ENCODE peak calls at places on chromosomes 13 and 19, in four cellular contexts. One of them, this sample, is unnamed. For H3K36me3 and H3K4me1, the result is how much of the 10 kb centered on the place peaks cover.

GRCh38 chr19:51110666-51110971 is 2.4 kb upstream of the CTU1 start:
- DNase-seq in testis: no peak
- DNase-seq in mucosa of descending colon: no peak
- DNase-seq in left ventricle myocardium inferior: no peak
- DNase-seq in this sample: no peak

GRCh38 chr13:102642475-102642874 is 45.7 kb downstream of the TPP2 start:
- DNase-seq in testis: peak
- DNase-seq in mucosa of descending colon: peak
- DNase-seq in left ventricle myocardium inferior: peak
- DNase-seq in this sample: peak

GRCh38 chr19:46784262-46785053 is 3.9 kb downstream of the SLC1A5 start:
- DNase-seq in testis: peak
- DNase-seq in mucosa of descending colon: peak
- DNase-seq in left ventricle myocardium inferior: peak
- DNase-seq in this sample: peak

GRCh38 chr19:22893855-22894270 is 61.8 kb downstream of the ZNF723 start:
- DNase-seq in testis: no peak
- DNase-seq in mucosa of descending colon: no peak
- DNase-seq in left ventricle myocardium inferior: no peak
- DNase-seq in this sample: no peak

GRCh38 chr19:40716031-40716654 is 543 bp downstream of the COQ8B start:
- DNase-seq in testis: no peak
- DNase-seq in mucosa of descending colon: peak
- DNase-seq in left ventricle myocardium inferior: no peak
- DNase-seq in this sample: peak

GRCh38 chr19:45455707-45456499 is 11.9 kb upstream of the FOSB start:
- DNase-seq in testis: peak
- DNase-seq in mucosa of descending colon: peak
- DNase-seq in left ventricle myocardium inferior: peak
- DNase-seq in this sample: peak

GRCh38 chr19:41537789-41538188 is 38.2 kb upstream of the CEACAM21 start:
- DNase-seq in testis: no peak
- DNase-seq in mucosa of descending colon: no peak
- DNase-seq in left ventricle myocardium inferior: no peak
- DNase-seq in this sample: no peak

GRCh38 chr13:80072231-80072630 is 268.7 kb downstream of the SPRY2 start:
- DNase-seq in testis: no peak
- DNase-seq in mucosa of descending colon: no peak
- DNase-seq in left ventricle myocardium inferior: no peak
- DNase-seq in this sample: no peak

GRCh38 chr19:12485571-12485970 is 955 bp upstream of the ZNF709 start:
- DNase-seq in testis: no peak
- DNase-seq in mucosa of descending colon: no peak
- DNase-seq in left ventricle myocardium inferior: no peak
- DNase-seq in this sample: no peak

GRCh38 chr19:7219056-7219455 is 75.2 kb downstream of the INSR start:
- DNase-seq in testis: no peak
- DNase-seq in mucosa of descending colon: no peak
- DNase-seq in left ventricle myocardium inferior: no peak
- DNase-seq in this sample: no peak

GRCh38 chr13:23462815-23463559 is 29.5 kb upstream of the SACS start:
- DNase-seq in testis: no peak
- DNase-seq in mucosa of descending colon: no peak
- DNase-seq in left ventricle myocardium inferior: no peak
- DNase-seq in this sample: no peak

GRCh38 chr13:113877149-113877990 is 13.5 kb upstream of the GAS6 start:
- DNase-seq in testis: no peak
- DNase-seq in mucosa of descending colon: no peak
- DNase-seq in left ventricle myocardium inferior: no peak
- DNase-seq in this sample: no peak

GRCh38 chr19:56477429-56478338 is 539 bp upstream of the ZNF667 start:
- DNase-seq in testis: peak
- DNase-seq in mucosa of descending colon: peak
- DNase-seq in left ventricle myocardium inferior: peak
- DNase-seq in this sample: peak

GRCh38 chr19:17576758-17577532 is 21.5 kb downstream of the COLGALT1 start:
- DNase-seq in testis: peak
- DNase-seq in mucosa of descending colon: peak
- DNase-seq in left ventricle myocardium inferior: no peak
- DNase-seq in this sample: no peak

GRCh38 chr13:88823114-88823513 is 1151.9 kb downstream of the SLITRK5 start:
- DNase-seq in testis: no peak
- DNase-seq in mucosa of descending colon: no peak
- DNase-seq in left ventricle myocardium inferior: no peak
- DNase-seq in this sample: no peak

DNA sequence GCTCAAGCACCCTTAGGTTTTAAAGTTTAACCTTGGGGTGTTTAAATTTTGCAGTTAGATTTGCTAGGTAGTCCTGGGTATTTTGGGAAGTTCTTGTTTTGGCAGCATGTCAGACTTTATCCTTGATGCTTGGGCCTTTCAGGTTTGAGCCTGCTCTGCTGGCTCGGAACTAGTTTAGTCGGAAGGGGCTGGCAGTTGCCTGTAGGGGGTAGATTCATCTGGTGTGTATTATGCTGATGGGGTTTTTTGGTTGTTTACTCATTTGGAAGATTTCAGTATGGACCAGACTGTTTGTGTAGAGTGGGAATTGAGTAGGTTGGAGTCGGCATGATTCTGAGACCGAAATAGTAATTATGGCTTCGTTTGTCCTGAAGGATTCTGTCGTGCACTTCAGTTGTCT is 15.1 kb downstream of the ILF3 start:
- DNase-seq in testis: no peak
- DNase-seq in mucosa of descending colon: no peak
- DNase-seq in left ventricle myocardium inferior: no peak
- DNase-seq in this sample: no peak
- H3K36me3 ChIP-seq in testis: under half
- H3K36me3 ChIP-seq in mucosa of descending colon: under half
- H3K36me3 ChIP-seq in left ventricle myocardium inferior: under half
- H3K36me3 ChIP-seq in this sample: under half

GRCh38 chr19:43561144-43561970 is 14.0 kb downstream of the XRCC1 start:
- DNase-seq in testis: no peak
- DNase-seq in mucosa of descending colon: no peak
- DNase-seq in left ventricle myocardium inferior: no peak
- DNase-seq in this sample: no peak

GRCh38 chr19:43562211-43562697 is 13.1 kb downstream of the XRCC1 start:
- DNase-seq in testis: no peak
- DNase-seq in mucosa of descending colon: no peak
- DNase-seq in left ventricle myocardium inferior: no peak
- DNase-seq in this sample: no peak

GRCh38 chr19:43562698-43563241 is 12.6 kb downstream of the XRCC1 start:
- DNase-seq in testis: peak
- DNase-seq in mucosa of descending colon: peak
- DNase-seq in left ventricle myocardium inferior: peak
- DNase-seq in this sample: peak

GRCh38 chr19:43563816-43564215 is 11.5 kb downstream of the XRCC1 start:
- DNase-seq in testis: no peak
- DNase-seq in mucosa of descending colon: no peak
- DNase-seq in left ventricle myocardium inferior: no peak
- DNase-seq in this sample: no peak

GRCh38 chr19:43560687-43561086 is 14.6 kb downstream of the XRCC1 start:
- DNase-seq in testis: no peak
- DNase-seq in mucosa of descending colon: no peak
- DNase-seq in left ventricle myocardium inferior: no peak
- DNase-seq in this sample: no peak
- TF ChIP-seq CTCF in testis: no peak
- TF ChIP-seq CTCF in mucosa of descending colon: no peak
- TF ChIP-seq CTCF in left ventricle myocardium inferior: no peak
- TF ChIP-seq CTCF in this sample: no peak

DNA sequence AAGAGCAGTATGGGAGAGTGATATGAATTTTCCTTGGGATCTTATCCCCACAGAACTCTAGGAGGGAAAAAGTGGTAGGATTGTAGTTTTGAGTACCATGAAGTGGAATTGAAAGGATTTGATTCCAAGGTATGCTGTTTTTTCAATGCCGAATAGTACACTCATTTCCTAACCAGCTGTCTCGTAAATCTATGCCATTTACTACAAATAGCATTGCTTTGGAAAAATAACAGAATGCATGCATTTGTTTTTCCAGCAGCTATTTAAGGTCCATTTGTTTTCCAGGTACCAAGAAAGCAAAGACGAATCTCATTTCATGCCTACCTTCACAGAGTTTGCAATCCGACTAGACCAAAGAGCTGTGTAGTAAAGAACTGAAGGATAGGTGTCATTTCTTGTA is 10.5 kb downstream of the POLR1D start:
- DNase-seq in testis: no peak
- DNase-seq in mucosa of descending colon: no peak
- DNase-seq in left ventricle myocardium inferior: no peak
- DNase-seq in this sample: no peak
- H3K4me1 ChIP-seq in testis: under half
- H3K4me1 ChIP-seq in mucosa of descending colon: under half
- H3K4me1 ChIP-seq in left ventricle myocardium inferior: under half
- H3K4me1 ChIP-seq in this sample: under half

DNA sequence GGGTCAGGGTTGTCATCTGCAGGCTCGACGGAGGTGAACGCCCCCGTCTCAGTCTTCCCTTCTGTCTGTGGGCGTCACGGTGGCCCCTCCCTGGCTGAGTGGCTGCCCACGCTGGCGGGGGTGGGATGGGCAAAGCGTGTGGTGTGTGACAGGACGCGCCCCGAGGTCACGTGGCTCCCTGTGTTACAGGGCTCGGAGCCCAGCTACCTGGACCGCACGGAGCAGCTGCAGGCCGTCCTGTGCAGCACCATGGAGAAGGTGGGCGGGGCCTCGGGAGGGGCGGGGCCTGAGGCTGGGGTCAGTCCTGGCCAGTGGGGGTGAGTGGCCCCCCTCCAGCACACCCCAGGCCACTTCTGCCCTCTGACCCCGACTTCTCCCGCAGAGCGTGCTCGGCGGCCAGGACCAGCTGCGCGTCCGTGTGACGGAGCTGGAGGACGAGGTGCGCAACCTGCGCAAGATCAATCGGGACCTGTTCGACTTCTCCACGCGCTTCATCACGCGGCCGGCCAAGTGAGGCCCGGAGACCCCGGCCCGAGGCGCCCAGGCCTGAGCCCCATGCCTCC is 6.3 kb upstream of the GRIN3B start:
- DNase-seq in testis: no peak
- DNase-seq in mucosa of descending colon: no peak
- DNase-seq in left ventricle myocardium inferior: no peak
- DNase-seq in this sample: no peak
- H3K36me3 ChIP-seq in testis: under half
- H3K36me3 ChIP-seq in mucosa of descending colon: under half
- H3K36me3 ChIP-seq in left ventricle myocardium inferior: under half
- H3K36me3 ChIP-seq in this sample: under half